ENCODE peak calls at places on chromosome 4, in six cellular contexts. One of them, this sample, is unnamed.

GRCh38 chr4:101853028-101853427 is 62.5 kb downstream of the BANK1 start:
- DNase-seq in activated CD8-positive, alpha-beta memory T cell treated with anti-CD3 and anti-CD28 coated beads for 24 hours: no peak
- DNase-seq in HTR-8/SVneo: no peak
- DNase-seq in skeletal muscle cell: no peak
- DNase-seq in globus pallidus: no peak
- DNase-seq in retina: no peak
- DNase-seq in this sample: no peak

GRCh38 chr4:156201050-156201449 is 247.4 kb upstream of the CTSO start:
- DNase-seq in activated CD8-positive, alpha-beta memory T cell treated with anti-CD3 and anti-CD28 coated beads for 24 hours: no peak
- DNase-seq in HTR-8/SVneo: no peak
- DNase-seq in skeletal muscle cell: no peak
- DNase-seq in globus pallidus: no peak
- DNase-seq in retina: no peak
- DNase-seq in this sample: no peak

GRCh38 chr4:80259012-80259411 is 7.5 kb upstream of the FGF5 start:
- DNase-seq in activated CD8-positive, alpha-beta memory T cell treated with anti-CD3 and anti-CD28 coated beads for 24 hours: no peak
- DNase-seq in HTR-8/SVneo: no peak
- DNase-seq in skeletal muscle cell: no peak
- DNase-seq in globus pallidus: no peak
- DNase-seq in retina: no peak
- DNase-seq in this sample: no peak

GRCh38 chr4:1871471-1872021 is 353 bp downstream of the NSD2 start:
- DNase-seq in activated CD8-positive, alpha-beta memory T cell treated with anti-CD3 and anti-CD28 coated beads for 24 hours: peak; percentile 73
- DNase-seq in HTR-8/SVneo: no peak
- DNase-seq in skeletal muscle cell: no peak
- DNase-seq in globus pallidus: no peak
- DNase-seq in retina: no peak
- DNase-seq in this sample: no peak

GRCh38 chr4:4860381-4860802 is 927 bp downstream of the MSX1 start:
- DNase-seq in activated CD8-positive, alpha-beta memory T cell treated with anti-CD3 and anti-CD28 coated beads for 24 hours: no peak
- DNase-seq in HTR-8/SVneo: peak; percentile 37
- DNase-seq in skeletal muscle cell: no peak
- DNase-seq in globus pallidus: no peak
- DNase-seq in retina: peak; percentile 69
- DNase-seq in this sample: no peak

GRCh38 chr4:184755278-184755677 is 21.4 kb upstream of the CENPU start:
- DNase-seq in activated CD8-positive, alpha-beta memory T cell treated with anti-CD3 and anti-CD28 coated beads for 24 hours: no peak
- DNase-seq in HTR-8/SVneo: peak; percentile 60
- DNase-seq in skeletal muscle cell: no peak
- DNase-seq in globus pallidus: no peak
- DNase-seq in retina: no peak
- DNase-seq in this sample: no peak

GRCh38 chr4:185587444-185588161 is 52.3 kb upstream of the PDLIM3 start:
- DNase-seq in activated CD8-positive, alpha-beta memory T cell treated with anti-CD3 and anti-CD28 coated beads for 24 hours: peak; percentile 70
- DNase-seq in HTR-8/SVneo: no peak
- DNase-seq in skeletal muscle cell: no peak
- DNase-seq in globus pallidus: no peak
- DNase-seq in retina: peak; percentile 53
- DNase-seq in this sample: no peak

GRCh38 chr4:3013839-3014350 is 50.5 kb downstream of the GRK4 start:
- DNase-seq in activated CD8-positive, alpha-beta memory T cell treated with anti-CD3 and anti-CD28 coated beads for 24 hours: no peak
- DNase-seq in HTR-8/SVneo: no peak
- DNase-seq in skeletal muscle cell: no peak
- DNase-seq in globus pallidus: no peak
- DNase-seq in retina: no peak
- DNase-seq in this sample: no peak

GRCh38 chr4:114365591-114365990 is 233.0 kb upstream of the UGT8 start:
- DNase-seq in activated CD8-positive, alpha-beta memory T cell treated with anti-CD3 and anti-CD28 coated beads for 24 hours: no peak
- DNase-seq in HTR-8/SVneo: no peak
- DNase-seq in skeletal muscle cell: no peak
- DNase-seq in globus pallidus: no peak
- DNase-seq in retina: no peak
- DNase-seq in this sample: no peak

GRCh38 chr4:169716677-169717076 is 41.1 kb downstream of the HPF1 start:
- DNase-seq in activated CD8-positive, alpha-beta memory T cell treated with anti-CD3 and anti-CD28 coated beads for 24 hours: no peak
- DNase-seq in HTR-8/SVneo: no peak
- DNase-seq in skeletal muscle cell: no peak
- DNase-seq in globus pallidus: no peak
- DNase-seq in retina: no peak
- DNase-seq in this sample: peak; percentile 6

GRCh38 chr4:128384091-128384520 is 96.5 kb upstream of the PGRMC2 start:
- DNase-seq in activated CD8-positive, alpha-beta memory T cell treated with anti-CD3 and anti-CD28 coated beads for 24 hours: no peak
- DNase-seq in HTR-8/SVneo: peak; percentile 26
- DNase-seq in skeletal muscle cell: no peak
- DNase-seq in globus pallidus: no peak
- DNase-seq in retina: no peak
- DNase-seq in this sample: no peak

GRCh38 chr4:48307528-48307927 is 33.8 kb upstream of the SLAIN2 start:
- DNase-seq in activated CD8-positive, alpha-beta memory T cell treated with anti-CD3 and anti-CD28 coated beads for 24 hours: no peak
- DNase-seq in HTR-8/SVneo: no peak
- DNase-seq in skeletal muscle cell: no peak
- DNase-seq in globus pallidus: no peak
- DNase-seq in retina: no peak
- DNase-seq in this sample: no peak

GRCh38 chr4:1361391-1361790 is 14.4 kb downstream of the UVSSA start:
- DNase-seq in activated CD8-positive, alpha-beta memory T cell treated with anti-CD3 and anti-CD28 coated beads for 24 hours: no peak
- DNase-seq in HTR-8/SVneo: no peak
- DNase-seq in skeletal muscle cell: no peak
- DNase-seq in globus pallidus: no peak
- DNase-seq in retina: no peak
- DNase-seq in this sample: no peak

GRCh38 chr4:119597377-119597776 is 31.2 kb downstream of the PDE5A start:
- DNase-seq in activated CD8-positive, alpha-beta memory T cell treated with anti-CD3 and anti-CD28 coated beads for 24 hours: no peak
- DNase-seq in HTR-8/SVneo: no peak
- DNase-seq in skeletal muscle cell: peak; percentile 6
- DNase-seq in globus pallidus: no peak
- DNase-seq in retina: no peak
- DNase-seq in this sample: no peak

GRCh38 chr4:140291259-140291658 is 82.2 kb upstream of the SCOC start:
- DNase-seq in activated CD8-positive, alpha-beta memory T cell treated with anti-CD3 and anti-CD28 coated beads for 24 hours: no peak
- DNase-seq in HTR-8/SVneo: no peak
- DNase-seq in skeletal muscle cell: no peak
- DNase-seq in globus pallidus: no peak
- DNase-seq in retina: no peak
- DNase-seq in this sample: no peak

GRCh38 chr4:107736924-107737448 is 17.0 kb upstream of the PAPSS1 start:
- DNase-seq in activated CD8-positive, alpha-beta memory T cell treated with anti-CD3 and anti-CD28 coated beads for 24 hours: peak; percentile 73
- DNase-seq in HTR-8/SVneo: peak; percentile 51
- DNase-seq in skeletal muscle cell: no peak
- DNase-seq in globus pallidus: peak; percentile 54
- DNase-seq in retina: peak; percentile 44
- DNase-seq in this sample: no peak

GRCh38 chr4:170386511-170386910 is 296.8 kb upstream of the AADAT start:
- DNase-seq in activated CD8-positive, alpha-beta memory T cell treated with anti-CD3 and anti-CD28 coated beads for 24 hours: no peak
- DNase-seq in HTR-8/SVneo: peak; percentile 23
- DNase-seq in skeletal muscle cell: no peak
- DNase-seq in globus pallidus: no peak
- DNase-seq in retina: no peak
- DNase-seq in this sample: no peak

GRCh38 chr4:38135201-38135600 is 175.0 kb downstream of the PTTG2 start:
- DNase-seq in activated CD8-positive, alpha-beta memory T cell treated with anti-CD3 and anti-CD28 coated beads for 24 hours: no peak
- DNase-seq in HTR-8/SVneo: no peak
- DNase-seq in skeletal muscle cell: no peak
- DNase-seq in globus pallidus: no peak
- DNase-seq in retina: no peak
- DNase-seq in this sample: no peak

GRCh38 chr4:145681518-145681917 is 1.6 kb downstream of the C4orf51 start:
- DNase-seq in activated CD8-positive, alpha-beta memory T cell treated with anti-CD3 and anti-CD28 coated beads for 24 hours: no peak
- DNase-seq in HTR-8/SVneo: no peak
- DNase-seq in skeletal muscle cell: no peak
- DNase-seq in globus pallidus: no peak
- DNase-seq in retina: no peak
- DNase-seq in this sample: no peak

GRCh38 chr4:189036906-189037305 is 897.7 kb downstream of the TRIML1 start:
- DNase-seq in activated CD8-positive, alpha-beta memory T cell treated with anti-CD3 and anti-CD28 coated beads for 24 hours: no peak
- DNase-seq in HTR-8/SVneo: no peak
- DNase-seq in skeletal muscle cell: no peak
- DNase-seq in globus pallidus: no peak
- DNase-seq in retina: no peak
- DNase-seq in this sample: no peak